ENCODE peak calls at places on chromosomes 12 and 14, in eight cellular contexts. One of them, this sample, is unnamed.

GRCh38 chr12:58034311-58034710 is 92.9 kb downstream of the ATP23 start:
- DNase-seq in tibial artery: no peak
- DNase-seq in IMR-90: no peak
- DNase-seq in mammary epithelial cell: no peak
- DNase-seq in AG04450: no peak
- DNase-seq in left ventricle myocardium inferior: no peak
- DNase-seq in upper lobe of left lung: no peak
- DNase-seq in adrenal gland: no peak
- DNase-seq in this sample: no peak

GRCh38 chr12:96447256-96447655 is 42.1 kb upstream of the CFAP54 start:
- DNase-seq in upper lobe of left lung: no peak
- DNase-seq in left ventricle myocardium inferior: no peak
- DNase-seq in adrenal gland: no peak
- DNase-seq in tibial artery: no peak
- DNase-seq in IMR-90: no peak
- DNase-seq in AG04450: no peak
- DNase-seq in mammary epithelial cell: no peak
- DNase-seq in this sample: no peak

GRCh38 chr12:88181881-88182280 is 39.8 kb downstream of the TMTC3 start:
- DNase-seq in upper lobe of left lung: no peak
- DNase-seq in left ventricle myocardium inferior: no peak
- DNase-seq in AG04450: no peak
- DNase-seq in mammary epithelial cell: no peak
- DNase-seq in IMR-90: no peak
- DNase-seq in tibial artery: no peak
- DNase-seq in adrenal gland: no peak
- DNase-seq in this sample: no peak

GRCh38 chr14:24437020-24437735 is 5.4 kb downstream of the SDR39U1 start:
- DNase-seq in left ventricle myocardium inferior: no peak
- DNase-seq in AG04450: no peak
- DNase-seq in mammary epithelial cell: no peak
- DNase-seq in IMR-90: no peak
- DNase-seq in adrenal gland: no peak
- DNase-seq in tibial artery: no peak
- DNase-seq in upper lobe of left lung: no peak
- DNase-seq in this sample: no peak

GRCh38 chr12:32471601-32472001 is 72.2 kb downstream of the FGD4 start:
- DNase-seq in adrenal gland: no peak
- DNase-seq in AG04450: no peak
- DNase-seq in upper lobe of left lung: no peak
- DNase-seq in mammary epithelial cell: no peak
- DNase-seq in IMR-90: peak; percentile 60
- DNase-seq in left ventricle myocardium inferior: no peak
- DNase-seq in tibial artery: no peak
- DNase-seq in this sample: no peak

GRCh38 chr14:21039585-21040369 is 2.4 kb upstream of the RNASE7 start:
- DNase-seq in tibial artery: no peak
- DNase-seq in left ventricle myocardium inferior: no peak
- DNase-seq in AG04450: peak; percentile 26
- DNase-seq in upper lobe of left lung: peak; percentile 36
- DNase-seq in IMR-90: peak; percentile 67
- DNase-seq in adrenal gland: peak; percentile 72
- DNase-seq in mammary epithelial cell: peak; percentile 66
- DNase-seq in this sample: peak; percentile 50

GRCh38 chr12:81167694-81168093 is 89.8 kb downstream of the ACSS3 start:
- DNase-seq in left ventricle myocardium inferior: no peak
- DNase-seq in IMR-90: peak; percentile 19
- DNase-seq in upper lobe of left lung: no peak
- DNase-seq in AG04450: no peak
- DNase-seq in adrenal gland: no peak
- DNase-seq in tibial artery: no peak
- DNase-seq in mammary epithelial cell: peak; percentile 27
- DNase-seq in this sample: peak; percentile 4

GRCh38 chr14:52190532-52190931 is 77.0 kb upstream of the PTGDR start:
- DNase-seq in mammary epithelial cell: no peak
- DNase-seq in IMR-90: no peak
- DNase-seq in left ventricle myocardium inferior: no peak
- DNase-seq in adrenal gland: no peak
- DNase-seq in tibial artery: no peak
- DNase-seq in upper lobe of left lung: no peak
- DNase-seq in AG04450: no peak
- DNase-seq in this sample: no peak

GRCh38 chr12:30105505-30105904 is 321.8 kb upstream of the TMTC1 start:
- DNase-seq in tibial artery: no peak
- DNase-seq in left ventricle myocardium inferior: no peak
- DNase-seq in IMR-90: no peak
- DNase-seq in upper lobe of left lung: no peak
- DNase-seq in AG04450: no peak
- DNase-seq in adrenal gland: no peak
- DNase-seq in mammary epithelial cell: no peak
- DNase-seq in this sample: no peak

GRCh38 chr12:19620222-19620621 is 180.9 kb downstream of the AEBP2 start:
- DNase-seq in upper lobe of left lung: no peak
- DNase-seq in IMR-90: no peak
- DNase-seq in left ventricle myocardium inferior: no peak
- DNase-seq in AG04450: no peak
- DNase-seq in mammary epithelial cell: peak; percentile 16
- DNase-seq in adrenal gland: no peak
- DNase-seq in tibial artery: no peak
- DNase-seq in this sample: no peak

DNA sequence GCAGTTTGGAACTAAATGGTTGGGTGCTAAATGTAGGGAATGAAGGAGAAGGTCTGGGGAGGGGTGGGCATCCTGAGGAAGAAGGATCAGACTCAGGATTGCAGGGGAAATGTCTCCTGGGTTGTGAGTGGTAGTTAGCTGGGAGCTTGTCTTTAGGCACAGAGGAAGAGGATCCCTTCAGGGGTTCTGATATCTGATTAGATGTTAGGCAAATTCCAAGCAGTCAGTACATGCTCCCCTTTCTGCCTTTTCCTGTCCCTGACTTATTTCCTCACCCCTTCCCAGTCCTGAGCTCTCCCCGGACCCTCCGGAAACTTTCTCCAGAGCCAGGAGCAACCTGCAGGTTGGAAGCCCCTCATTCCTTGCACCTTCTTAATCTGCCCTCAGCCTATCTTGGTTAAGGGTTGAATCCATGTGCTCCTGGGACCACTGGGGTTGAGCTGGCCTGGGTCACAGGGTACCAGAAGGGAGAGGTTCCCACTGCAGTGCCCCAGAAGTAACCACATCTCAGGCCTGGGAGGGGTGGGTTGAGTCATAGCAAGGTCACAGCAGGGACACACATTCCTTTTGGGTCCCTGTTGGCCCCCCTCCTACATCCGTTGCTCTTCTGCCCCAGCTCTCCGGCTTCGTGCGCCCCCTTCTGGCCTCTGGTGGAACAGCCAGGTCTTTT is 1.6 kb downstream of the IGFBP6 start:
- DNase-seq in IMR-90: peak; percentile 95
- DNase-seq in tibial artery: peak; percentile 96
- DNase-seq in upper lobe of left lung: peak; percentile 89
- DNase-seq in left ventricle myocardium inferior: peak; percentile 93
- DNase-seq in mammary epithelial cell: peak; percentile 86
- DNase-seq in adrenal gland: peak; percentile 91
- DNase-seq in AG04450: peak; percentile 86
- DNase-seq in this sample: peak; percentile 79
- H3K4me3 ChIP-seq in IMR-90: peak overlapping the region; percentile 60
- H3K4me3 ChIP-seq in tibial artery: peak overlapping the region; percentile 80
- H3K4me3 ChIP-seq in upper lobe of left lung: no peak overlapping the region
- H3K4me3 ChIP-seq in left ventricle myocardium inferior: peak overlapping the region; percentile 80
- H3K4me3 ChIP-seq in mammary epithelial cell: peak overlapping the region; percentile 83
- H3K4me3 ChIP-seq in adrenal gland: peak overlapping the region; percentile 64
- H3K4me3 ChIP-seq in AG04450: peak overlapping the region; percentile 77
- H3K4me3 ChIP-seq in this sample: peak overlapping the region; percentile 61

GRCh38 chr14:59939828-59940227 is 19.9 kb downstream of the LRRC9 start:
- DNase-seq in tibial artery: no peak
- DNase-seq in upper lobe of left lung: no peak
- DNase-seq in AG04450: no peak
- DNase-seq in IMR-90: no peak
- DNase-seq in adrenal gland: no peak
- DNase-seq in left ventricle myocardium inferior: no peak
- DNase-seq in mammary epithelial cell: no peak
- DNase-seq in this sample: no peak

GRCh38 chr14:59944909-59945308 is 25.0 kb downstream of the LRRC9 start:
- DNase-seq in tibial artery: no peak
- DNase-seq in IMR-90: no peak
- DNase-seq in left ventricle myocardium inferior: no peak
- DNase-seq in upper lobe of left lung: no peak
- DNase-seq in AG04450: no peak
- DNase-seq in adrenal gland: no peak
- DNase-seq in mammary epithelial cell: no peak
- DNase-seq in this sample: no peak
- TF ChIP-seq CTCF in tibial artery: no peak
- TF ChIP-seq CTCF in IMR-90: no peak
- TF ChIP-seq CTCF in left ventricle myocardium inferior: no peak
- TF ChIP-seq CTCF in upper lobe of left lung: no peak
- TF ChIP-seq CTCF in AG04450: no peak
- TF ChIP-seq CTCF in adrenal gland: no peak
- TF ChIP-seq CTCF in mammary epithelial cell: no peak
- TF ChIP-seq CTCF in this sample: no peak

GRCh38 chr12:48882325-48882687 is 16.6 kb upstream of the RND1 start:
- DNase-seq in upper lobe of left lung: peak; percentile 71
- DNase-seq in mammary epithelial cell: no peak
- DNase-seq in IMR-90: peak; percentile 66
- DNase-seq in adrenal gland: peak; percentile 14
- DNase-seq in left ventricle myocardium inferior: no peak
- DNase-seq in tibial artery: no peak
- DNase-seq in AG04450: no peak
- DNase-seq in this sample: no peak

GRCh38 chr12:48880647-48881046 is 15.0 kb upstream of the RND1 start:
- DNase-seq in adrenal gland: no peak
- DNase-seq in upper lobe of left lung: no peak
- DNase-seq in AG04450: no peak
- DNase-seq in IMR-90: no peak
- DNase-seq in left ventricle myocardium inferior: no peak
- DNase-seq in mammary epithelial cell: no peak
- DNase-seq in tibial artery: no peak
- DNase-seq in this sample: no peak

GRCh38 chr12:48883305-48884171 is 17.9 kb upstream of the RND1 start:
- DNase-seq in left ventricle myocardium inferior: no peak
- DNase-seq in AG04450: no peak
- DNase-seq in IMR-90: peak; percentile 24
- DNase-seq in mammary epithelial cell: no peak
- DNase-seq in upper lobe of left lung: peak; percentile 38
- DNase-seq in adrenal gland: no peak
- DNase-seq in tibial artery: no peak
- DNase-seq in this sample: no peak

GRCh38 chr12:48881652-48882324 is 16.1 kb upstream of the RND1 start:
- DNase-seq in adrenal gland: no peak
- DNase-seq in IMR-90: no peak
- DNase-seq in upper lobe of left lung: no peak
- DNase-seq in tibial artery: no peak
- DNase-seq in left ventricle myocardium inferior: no peak
- DNase-seq in mammary epithelial cell: no peak
- DNase-seq in AG04450: no peak
- DNase-seq in this sample: no peak

DNA sequence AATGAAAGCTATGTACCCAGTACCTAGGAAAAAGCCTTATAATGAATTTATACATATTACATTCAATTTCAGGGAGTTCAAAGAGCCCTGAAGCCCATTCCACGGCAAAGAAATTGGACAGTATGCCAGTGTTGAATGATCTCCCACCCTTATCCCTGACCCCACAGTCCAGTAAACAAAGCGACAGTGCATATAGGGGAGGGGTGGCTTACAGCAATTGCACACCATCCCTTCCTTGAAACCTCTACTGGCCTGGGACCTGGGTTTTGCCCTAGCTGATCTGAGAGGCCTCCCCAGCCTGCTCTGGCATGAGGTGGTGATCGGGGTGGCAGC is 17.3 kb upstream of the RND1 start:
- DNase-seq in left ventricle myocardium inferior: no peak
- DNase-seq in AG04450: no peak
- DNase-seq in adrenal gland: no peak
- DNase-seq in IMR-90: no peak
- DNase-seq in tibial artery: no peak
- DNase-seq in mammary epithelial cell: no peak
- DNase-seq in upper lobe of left lung: no peak
- DNase-seq in this sample: no peak
- H3K4me3 ChIP-seq in left ventricle myocardium inferior: no peak overlapping the region
- H3K4me3 ChIP-seq in AG04450: no peak overlapping the region
- H3K4me3 ChIP-seq in adrenal gland: no peak overlapping the region
- H3K4me3 ChIP-seq in IMR-90: no peak overlapping the region
- H3K4me3 ChIP-seq in tibial artery: no peak overlapping the region
- H3K4me3 ChIP-seq in mammary epithelial cell: no peak overlapping the region
- H3K4me3 ChIP-seq in upper lobe of left lung: no peak overlapping the region
- H3K4me3 ChIP-seq in this sample: no peak overlapping the region

GRCh38 chr12:49538740-49539403 is at the start of gene KCNH3:
- DNase-seq in tibial artery: peak; percentile 83
- DNase-seq in IMR-90: peak; percentile 41
- DNase-seq in left ventricle myocardium inferior: peak; percentile 83
- DNase-seq in upper lobe of left lung: peak; percentile 84
- DNase-seq in mammary epithelial cell: peak; percentile 60
- DNase-seq in AG04450: no peak
- DNase-seq in adrenal gland: peak; percentile 87
- DNase-seq in this sample: peak; percentile 5

GRCh38 chr12:49537231-49537708 is 1.6 kb upstream of the KCNH3 start:
- DNase-seq in upper lobe of left lung: no peak
- DNase-seq in mammary epithelial cell: no peak
- DNase-seq in left ventricle myocardium inferior: no peak
- DNase-seq in AG04450: no peak
- DNase-seq in tibial artery: no peak
- DNase-seq in IMR-90: no peak
- DNase-seq in adrenal gland: peak; percentile 45
- DNase-seq in this sample: no peak

GRCh38 chr12:49539406-49540228 is 787 bp downstream of the KCNH3 start:
- DNase-seq in tibial artery: no peak
- DNase-seq in upper lobe of left lung: no peak
- DNase-seq in adrenal gland: no peak
- DNase-seq in left ventricle myocardium inferior: no peak
- DNase-seq in AG04450: no peak
- DNase-seq in mammary epithelial cell: no peak
- DNase-seq in IMR-90: no peak
- DNase-seq in this sample: no peak

GRCh38 chr12:49536526-49537195 is 2.2 kb upstream of the KCNH3 start:
- DNase-seq in IMR-90: no peak
- DNase-seq in AG04450: no peak
- DNase-seq in left ventricle myocardium inferior: no peak
- DNase-seq in mammary epithelial cell: no peak
- DNase-seq in tibial artery: no peak
- DNase-seq in adrenal gland: no peak
- DNase-seq in upper lobe of left lung: no peak
- DNase-seq in this sample: no peak

GRCh38 chr12:49537709-49538601 is 875 bp upstream of the KCNH3 start:
- DNase-seq in tibial artery: no peak
- DNase-seq in left ventricle myocardium inferior: no peak
- DNase-seq in adrenal gland: no peak
- DNase-seq in AG04450: no peak
- DNase-seq in mammary epithelial cell: no peak
- DNase-seq in upper lobe of left lung: no peak
- DNase-seq in IMR-90: no peak
- DNase-seq in this sample: no peak
- TF ChIP-seq CTCF in tibial artery: no peak
- TF ChIP-seq CTCF in left ventricle myocardium inferior: no peak
- TF ChIP-seq CTCF in adrenal gland: no peak
- TF ChIP-seq CTCF in AG04450: no peak
- TF ChIP-seq CTCF in mammary epithelial cell: no peak
- TF ChIP-seq CTCF in upper lobe of left lung: no peak
- TF ChIP-seq CTCF in IMR-90: no peak
- TF ChIP-seq CTCF in this sample: no peak

This sample was measured in astrocyte of the cerebellum.